ENCODE peak calls at places on chromosome X, in eight cellular contexts. J is stimulated activated CD8-positive, alpha-beta memory T cell treated with anti-CD3 and anti-CD28 coated beads, Interleukin-4, amount 100 ng/mL, for 1 hour; D is iPS DF 19.7; K is bronchial epithelial cell; S is AG04449; C is IMR-90; Y is cardiac muscle cell; Q is natural killer cell. T is an unnamed sample.

GRCh38 chrX:45344597-45344996 is 143.9 kb upstream of the DIPK2B start:
- DNase-seq in J (no peak), D (no peak), K (no peak), S (peak), C (peak), Y (no peak), Q (no peak), T (peak)

GRCh38 chrX:119190736-119191282 is 45.3 kb upstream of the PGRMC1 start:
- DNase-seq in J (no peak), D (no peak), K (no peak), S (no peak), C (peak), Y (no peak), Q (no peak), T (no peak)

GRCh38 chrX:99371976-99372595 is 1038.0 kb downstream of the PCDH19 start:
- DNase-seq in J (no peak), D (no peak), K (no peak), S (no peak), C (no peak), Y (no peak), Q (no peak), T (no peak)

GRCh38 chrX:2548731-2549423 is 48.1 kb upstream of the DHRSX start:
- DNase-seq in J (no peak), D (no peak), K (no peak), S (no peak), C (no peak), Y (no peak), Q (no peak), T (no peak)

GRCh38 chrX:22310779-22311178 is 38.1 kb downstream of the CBLL2 start:
- DNase-seq in J (no peak), D (no peak), K (peak), S (no peak), C (peak), Y (no peak), Q (no peak), T (no peak)

GRCh38 chrX:95318882-95319281 is 1365.8 kb upstream of the DIAPH2 start:
- DNase-seq in J (no peak), D (no peak), K (peak), S (no peak), C (no peak), Y (peak), Q (no peak), T (no peak)

GRCh38 chrX:68945603-68946228 is 116.9 kb downstream of the EFNB1 start:
- DNase-seq in J (no peak), D (no peak), K (peak), S (no peak), C (peak), Y (no peak), Q (no peak), T (no peak)

GRCh38 chrX:77788050-77788449 is 2.0 kb upstream of the ATRX start:
- DNase-seq in J (no peak), D (peak), K (peak), S (no peak), C (peak), Y (no peak), Q (no peak), T (no peak)

GRCh38 chrX:119398974-119399771 is at the start of gene SLC25A43:
- DNase-seq in J (no peak), D (no peak), K (no peak), S (no peak), C (no peak), Y (peak), Q (peak), T (no peak)

GRCh38 chrX:103197721-103198306 is 17.1 kb upstream of the BEX4 start:
- DNase-seq in J (no peak), D (no peak), K (peak), S (no peak), C (peak), Y (no peak), Q (no peak), T (no peak)

GRCh38 chrX:925652-926061 is 286.8 kb downstream of the CRLF2 start:
- DNase-seq in J (no peak), D (no peak), K (no peak), S (no peak), C (no peak), Y (no peak), Q (no peak), T (no peak)

GRCh38 chrX:68550193-68550592 is 51.3 kb downstream of the YIPF6 start:
- DNase-seq in J (no peak), D (no peak), K (peak), S (no peak), C (no peak), Y (no peak), Q (no peak), T (no peak)

GRCh38 chrX:7330971-7331746 is 183.2 kb upstream of the PUDP start:
- DNase-seq in J (no peak), D (no peak), K (no peak), S (peak), C (peak), Y (no peak), Q (no peak), T (no peak)

GRCh38 chrX:110851780-110852179 is 56.2 kb upstream of the CHRDL1 start:
- DNase-seq in J (no peak), D (no peak), K (peak), S (no peak), C (peak), Y (no peak), Q (no peak), T (no peak)